ENCODE peak calls at places on chromosomes 11 and 22, in five cellular contexts. Q is left lung, B is stomach, K is neural progenitor cell, W is psoas muscle. M is an unnamed sample. For H3K4me1, the result is how much of the 10 kb centered on the place peaks cover.

GRCh38 chr11:59135648-59136461 is 6.8 kb upstream of the FAM111A start:
- DNase-seq in Q (peak), B (peak), K (peak), W (peak), M (peak)

GRCh38 chr11:67577951-67578350 is 5.7 kb upstream of the GSTP1 start:
- DNase-seq in Q (no peak), B (no peak), K (no peak), W (no peak), M (peak)

GRCh38 chr11:70191495-70192140 is 11.5 kb upstream of the FADD start:
- DNase-seq in Q (peak), B (peak), K (peak), W (peak), M (peak)

GRCh38 chr11:24375351-24375750 is 121.5 kb upstream of the LUZP2 start:
- DNase-seq in Q (no peak), B (no peak), K (peak), W (no peak), M (no peak)

GRCh38 chr11:34044664-34045485 is 6.7 kb upstream of the CAPRIN1 start:
- DNase-seq in Q (no peak), B (no peak), K (peak), W (no peak), M (no peak)

GRCh38 chr22:45529966-45530575 is 27.4 kb downstream of the FBLN1 start:
- DNase-seq in Q (no peak), B (no peak), K (no peak), W (no peak), M (no peak)

GRCh38 chr22:37629928-37630327 is 9.5 kb upstream of the SH3BP1 start:
- DNase-seq in Q (no peak), B (no peak), K (no peak), W (no peak), M (peak)

GRCh38 chr11:94958118-94958517 is 15.2 kb downstream of the CWC15 start:
- DNase-seq in Q (no peak), B (no peak), K (no peak), W (no peak), M (no peak)

GRCh38 chr11:109971184-109971523 is 122.0 kb upstream of the ZC3H12C start:
- DNase-seq in Q (no peak), B (no peak), K (peak), W (no peak), M (no peak)

GRCh38 chr22:38416621-38417251 is 38.3 kb downstream of the KCNJ4 start:
- DNase-seq in Q (peak), B (peak), K (no peak), W (peak), M (no peak)

GRCh38 chr11:128694618-128695481 is 978 bp downstream of the FLI1 start:
- DNase-seq in Q (peak), B (no peak), K (peak), W (peak), M (peak)

GRCh38 chr11:61701298-61701993 is 21.3 kb downstream of the DAGLA start:
- DNase-seq in Q (no peak), B (no peak), K (peak), W (peak), M (no peak)

GRCh38 chr11:47271961-47272661 is 2.2 kb downstream of the MADD start:
- DNase-seq in Q (no peak), B (peak), K (no peak), W (peak), M (no peak)

GRCh38 chr11:72613977-72614376 is 60.2 kb downstream of the PDE2A start:
- DNase-seq in Q (peak), B (no peak), K (no peak), W (peak), M (no peak)

GRCh38 chr11:74636633-74637184 is 44.3 kb downstream of the POLD3 start:
- DNase-seq in Q (no peak), B (no peak), K (no peak), W (no peak), M (no peak)

GRCh38 chr11:17609536-17610401 is 62.7 kb downstream of the OTOG start:
- DNase-seq in Q (no peak), B (no peak), K (no peak), W (peak), M (no peak)

GRCh38 chr11:8110396-8110795 is 29.4 kb downstream of the TUB start:
- DNase-seq in Q (no peak), B (no peak), K (no peak), W (no peak), M (no peak)

GRCh38 chr22:46297151-46297819 is 615 bp downstream of the GTSE1 start:
- DNase-seq in Q (no peak), B (no peak), K (peak), W (no peak), M (no peak)

GRCh38 chr11:31437742-31438435 is 68.2 kb downstream of the DNAJC24 start:
- DNase-seq in Q (no peak), B (no peak), K (no peak), W (no peak), M (no peak)

GRCh38 chr11:111538407-111539114 is 2.0 kb upstream of the LAYN start:
- DNase-seq in Q (no peak), B (no peak), K (no peak), W (no peak), M (no peak)

GRCh38 chr11:84247931-84248330 is 961.8 kb upstream of the CCDC90B start:
- DNase-seq in Q (no peak), B (no peak), K (no peak), W (no peak), M (no peak)

GRCh38 chr11:60927061-60927592 is 2.9 kb downstream of the TMEM132A start:
- DNase-seq in Q (no peak), B (no peak), K (no peak), W (peak), M (no peak)

GRCh38 chr11:102411142-102411541 is 41.4 kb downstream of the TMEM123 start:
- DNase-seq in Q (no peak), B (no peak), K (no peak), W (no peak), M (no peak)

GRCh38 chr22:21451545-21452520 is 15.4 kb upstream of the TMEM191C start:
- DNase-seq in Q (peak), B (peak), K (peak), W (no peak), M (no peak)

GRCh38 chr22:43474161-43475101 is 62.6 kb downstream of the MPPED1 start:
- DNase-seq in Q (peak), B (no peak), K (no peak), W (no peak), M (peak)

GRCh38 chr11:46278387-46279173 is 1.1 kb downstream of the CREB3L1 start:
- DNase-seq in Q (peak), B (peak), K (peak), W (no peak), M (no peak)

GRCh38 chr11:75298191-75298590 is 53.3 kb downstream of the ARRB1 start:
- DNase-seq in Q (no peak), B (no peak), K (no peak), W (no peak), M (no peak)

GRCh38 chr11:93330446-93330984 is at the start of gene DEUP1:
- DNase-seq in Q (peak), B (peak), K (peak), W (peak), M (no peak)

GRCh38 chr11:67006029-67006884 is 16.7 kb upstream of the SYT12 start:
- DNase-seq in Q (no peak), B (no peak), K (peak), W (peak), M (no peak)

GRCh38 chr22:18999416-18999815 is 63.3 kb upstream of the PRODH start:
- DNase-seq in Q (no peak), B (no peak), K (no peak), W (no peak), M (no peak)

GRCh38 chr22:19001204-19001603 is 65.1 kb upstream of the PRODH start:
- DNase-seq in Q (no peak), B (no peak), K (no peak), W (no peak), M (no peak)

GRCh38 chr22:18997306-18997924 is 61.3 kb upstream of the PRODH start:
- DNase-seq in Q (no peak), B (no peak), K (no peak), W (no peak), M (no peak)

GRCh38 chr22:18997925-18998315 is 61.8 kb upstream of the PRODH start:
- DNase-seq in Q (no peak), B (no peak), K (peak), W (no peak), M (no peak)

GRCh38 chr22:18998998-18999397 is 62.9 kb upstream of the PRODH start:
- DNase-seq in Q (no peak), B (no peak), K (peak), W (no peak), M (no peak)
- TF ChIP-seq CTCF in Q (no peak), B (no peak), K (peak), W (no peak), M (no peak)

GRCh38 chr11:393219-394033 is 583 bp upstream of the PKP3 start:
- DNase-seq in Q (no peak), B (peak), K (no peak), W (no peak), M (no peak)

GRCh38 chr11:390175-390574 is 3.8 kb upstream of the PKP3 start:
- DNase-seq in Q (no peak), B (peak), K (peak), W (no peak), M (no peak)

GRCh38 chr11:394034-394857 is at the start of gene PKP3:
- DNase-seq in Q (peak), B (peak), K (peak), W (no peak), M (no peak)

GRCh38 chr11:391117-392017 is 2.6 kb upstream of the PKP3 start:
- DNase-seq in Q (no peak), B (no peak), K (no peak), W (no peak), M (no peak)

DNA sequence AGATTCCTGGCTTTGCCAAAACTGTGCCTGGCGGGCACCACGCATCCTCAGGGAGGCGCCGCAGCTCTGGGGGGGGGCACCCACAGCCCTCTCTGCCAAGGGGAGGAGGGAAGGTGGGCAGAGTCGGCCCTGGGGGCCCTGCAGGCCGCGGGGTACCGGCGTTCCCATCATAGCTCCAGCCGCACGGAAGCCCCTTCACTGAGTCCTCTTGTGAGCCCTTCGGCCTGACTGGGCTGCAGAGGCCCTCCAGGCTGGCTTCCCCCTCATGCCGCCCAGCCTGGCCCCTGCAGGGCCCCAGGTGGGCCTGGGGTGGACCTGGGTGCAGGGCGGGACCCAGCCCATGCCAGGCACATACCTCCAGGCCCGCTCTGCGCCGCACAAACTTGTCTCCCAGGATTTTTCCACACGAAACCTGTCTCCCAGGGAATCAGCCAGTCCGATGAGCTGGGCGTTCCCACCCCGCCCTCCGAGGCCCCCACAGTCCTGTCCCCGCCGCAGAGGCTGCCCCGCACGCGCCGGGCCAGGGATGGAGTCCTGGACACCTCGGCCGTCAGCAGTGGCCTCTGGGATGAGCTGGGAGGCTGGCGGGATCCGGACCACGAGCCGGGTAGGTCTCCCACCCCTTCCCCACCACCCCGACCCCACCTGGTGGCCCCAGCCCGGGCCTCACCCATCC is 1.8 kb upstream of the PKP3 start:
- DNase-seq in Q (no peak), B (no peak), K (no peak), W (no peak), M (no peak)
- H3K4me1 ChIP-seq in Q (under half), B (under half), K (under half), W (under half), M (under half)

GRCh38 chr11:407651-408080 is 7.1 kb downstream of the SIGIRR start:
- DNase-seq in Q (no peak), B (no peak), K (no peak), W (no peak), M (no peak)
- TF ChIP-seq CTCF in Q (no peak), B (no peak), K (no peak), W (no peak), M (no peak)

GRCh38 chr11:560305-561147 is at the start of the genes LMNTD2 and RASSF7:
- DNase-seq in Q (peak), B (peak), K (peak), W (peak), M (peak)
- H3K4me1 ChIP-seq in Q (under half), B (under half), K (under half), W (under half), M (under half)

GRCh38 chr22:42283288-42284229 is 13.1 kb upstream of the TCF20 start:
- DNase-seq in Q (no peak), B (no peak), K (peak), W (peak), M (peak)

GRCh38 chr22:42282252-42282942 is 11.9 kb upstream of the TCF20 start:
- DNase-seq in Q (no peak), B (no peak), K (no peak), W (peak), M (peak)

GRCh38 chr22:42281706-42282251 is 11.3 kb upstream of the TCF20 start:
- DNase-seq in Q (no peak), B (no peak), K (no peak), W (peak), M (no peak)

GRCh38 chr22:42284230-42284591 is 13.8 kb upstream of the TCF20 start:
- DNase-seq in Q (no peak), B (no peak), K (no peak), W (peak), M (no peak)

DNA sequence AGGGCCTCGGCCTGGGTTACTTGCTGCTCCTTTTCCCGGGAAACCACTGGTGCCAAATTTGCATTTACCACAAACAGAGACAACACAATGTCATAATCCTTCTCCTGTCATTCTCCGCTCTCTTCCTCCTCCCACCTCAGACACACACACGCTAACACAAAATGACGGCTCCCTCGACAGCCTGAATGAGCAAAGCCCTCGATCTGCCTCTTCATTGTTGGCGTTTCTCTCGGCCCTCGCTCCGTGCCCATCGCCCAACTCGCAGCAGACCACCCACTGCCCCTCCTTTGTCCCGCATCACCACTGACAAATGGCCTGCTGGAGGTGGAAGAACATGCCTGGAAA is 12.5 kb upstream of the TCF20 start:
- DNase-seq in Q (no peak), B (no peak), K (peak), W (no peak), M (no peak)
- TF ChIP-seq CTCF in Q (no peak), B (no peak), K (no peak), W (no peak), M (no peak)

DNA sequence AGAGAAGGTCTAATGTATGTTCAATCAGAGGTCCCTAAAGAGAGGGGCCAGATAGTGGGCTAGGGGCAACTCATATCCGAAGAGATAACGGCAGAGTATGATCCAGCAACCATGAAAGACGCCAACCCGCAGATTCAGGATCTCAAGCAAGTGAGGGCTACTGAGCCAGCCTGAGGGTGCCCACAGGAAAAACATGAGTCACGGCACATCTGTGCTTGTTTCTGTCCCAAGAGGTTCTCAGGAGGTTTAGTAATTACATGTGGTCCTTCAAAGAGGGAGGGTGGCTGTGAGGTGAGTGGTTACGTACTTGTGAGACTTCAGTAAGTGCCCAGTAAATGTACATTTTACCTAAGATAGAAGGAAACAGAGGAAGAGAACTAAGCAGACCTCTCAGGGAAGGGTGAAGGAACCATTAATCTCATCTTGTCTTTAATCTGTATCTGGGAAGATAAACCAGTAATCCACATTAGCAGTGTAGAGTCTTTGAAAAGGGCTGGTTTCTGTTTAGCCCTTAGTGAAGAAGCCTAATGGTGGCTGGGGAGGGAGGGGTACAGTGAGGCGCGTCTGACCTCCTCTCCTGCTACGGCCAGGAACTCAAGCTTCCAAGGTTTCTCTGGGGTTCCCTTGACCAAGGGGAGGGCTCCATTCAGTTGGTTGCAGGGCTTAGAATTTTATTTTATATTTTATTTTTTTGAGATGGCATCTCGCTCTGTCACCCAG is 10.2 kb downstream of the SIRT3 start:
- DNase-seq in Q (no peak), B (no peak), K (no peak), W (no peak), M (no peak)
- H3K4me1 ChIP-seq in Q (under half), B (under half), K (under half), W (under half), M (under half)

GRCh38 chr22:36406721-36407120 is 19.0 kb upstream of the MYH9 start:
- DNase-seq in Q (no peak), B (no peak), K (no peak), W (no peak), M (no peak)

GRCh38 chr22:36409067-36409466 is 21.3 kb upstream of the MYH9 start:
- DNase-seq in Q (no peak), B (no peak), K (no peak), W (no peak), M (no peak)

GRCh38 chr22:36413022-36413770 is 25.4 kb upstream of the MYH9 start:
- DNase-seq in Q (no peak), B (no peak), K (no peak), W (no peak), M (no peak)

GRCh38 chr22:36411589-36412258 is 24.0 kb upstream of the MYH9 start:
- DNase-seq in Q (no peak), B (no peak), K (no peak), W (no peak), M (peak)

GRCh38 chr22:36409911-36410756 is 22.4 kb upstream of the MYH9 start:
- DNase-seq in Q (peak), B (peak), K (peak), W (peak), M (peak)
- TF ChIP-seq CTCF in Q (no peak), B (no peak), K (peak), W (no peak), M (peak)

M was measured in right lobe of liver.